ENCODE peak calls at places on chromosome 9, in six cellular contexts. R is ecto neural progenitor cell; W is AG04450; H is omental fat pad; O is activated CD4-positive, alpha-beta T cell treated with anti-CD3 and anti-CD28 coated beads, Interleukin-2, amount 10 ng/mL, durations not matched to agents 7 days and 5 days; U is M059J. D is an unnamed sample.

GRCh38 chr9:19085295-19085694 is 17.4 kb downstream of the HAUS6 start:
- DNase-seq in R (no peak), W (no peak), H (no peak), O (peak), U (peak), D (no peak)

GRCh38 chr9:127283917-127284316 is 19.3 kb downstream of the GARNL3 start:
- DNase-seq in R (no peak), W (no peak), H (no peak), O (peak), U (peak), D (peak)

GRCh38 chr9:134659688-134660131 is 18.1 kb downstream of the COL5A1 start:
- DNase-seq in R (no peak), W (no peak), H (no peak), O (no peak), U (no peak), D (no peak)

GRCh38 chr9:1267581-1267980 is 217.4 kb downstream of the DMRT2 start:
- DNase-seq in R (no peak), W (no peak), H (no peak), O (no peak), U (no peak), D (no peak)

GRCh38 chr9:127608104-127608966 is 3.7 kb upstream of the STXBP1 start:
- DNase-seq in R (peak), W (no peak), H (no peak), O (peak), U (peak), D (peak)

GRCh38 chr9:27715651-27716050 is 142.4 kb upstream of the C9orf72 start:
- DNase-seq in R (peak), W (no peak), H (no peak), O (no peak), U (no peak), D (no peak)

GRCh38 chr9:128685636-128686489 is 3.2 kb upstream of the SET start:
- DNase-seq in R (no peak), W (no peak), H (no peak), O (peak), U (peak), D (peak)

GRCh38 chr9:6243746-6244145 is 28.1 kb downstream of the IL33 start:
- DNase-seq in R (no peak), W (no peak), H (no peak), O (no peak), U (peak), D (peak)

GRCh38 chr9:129412814-129413536 is 207.9 kb downstream of the C9orf50 start:
- DNase-seq in R (no peak), W (no peak), H (no peak), O (peak), U (peak), D (peak)

GRCh38 chr9:121860744-121861143 is 209.3 kb downstream of the DAB2IP start:
- DNase-seq in R (no peak), W (peak), H (no peak), O (no peak), U (peak), D (peak)

GRCh38 chr9:114361542-114361941 is 26.2 kb downstream of the AKNA start:
- DNase-seq in R (no peak), W (no peak), H (no peak), O (no peak), U (no peak), D (no peak)

GRCh38 chr9:133633681-133633990 is 2.5 kb upstream of the DBH start:
- DNase-seq in R (peak), W (no peak), H (no peak), O (no peak), U (no peak), D (no peak)

GRCh38 chr9:116817762-116818161 is 130.7 kb downstream of the TRIM32 start:
- DNase-seq in R (no peak), W (no peak), H (no peak), O (no peak), U (peak), D (no peak)

GRCh38 chr9:37747271-37747753 is 6.3 kb upstream of the TRMT10B start:
- DNase-seq in R (no peak), W (peak), H (no peak), O (peak), U (peak), D (peak)

GRCh38 chr9:33245341-33245740 is 5.4 kb downstream of the SPINK4 start:
- DNase-seq in R (no peak), W (no peak), H (no peak), O (no peak), U (no peak), D (no peak)

GRCh38 chr9:134546231-134546731 is 95.3 kb upstream of the COL5A1 start:
- DNase-seq in R (no peak), W (no peak), H (no peak), O (no peak), U (no peak), D (peak)

GRCh38 chr9:79325501-79325900 is 246.3 kb upstream of the TLE4 start:
- DNase-seq in R (no peak), W (no peak), H (no peak), O (no peak), U (peak), D (peak)

GRCh38 chr9:137371966-137372651 is 50.9 kb downstream of the EXD3 start:
- DNase-seq in R (no peak), W (no peak), H (no peak), O (no peak), U (no peak), D (no peak)

GRCh38 chr9:137130176-137130755 is 8.7 kb upstream of the GRIN1 start:
- DNase-seq in R (no peak), W (no peak), H (no peak), O (no peak), U (peak), D (no peak)

GRCh38 chr9:132390966-132391365 is 15.7 kb downstream of the TTF1 start:
- DNase-seq in R (no peak), W (no peak), H (no peak), O (no peak), U (no peak), D (no peak)

GRCh38 chr9:127755558-127756060 is 20.5 kb upstream of the TOR2A start:
- DNase-seq in R (no peak), W (no peak), H (no peak), O (no peak), U (no peak), D (no peak)

GRCh38 chr9:114908104-114908621 is 22.2 kb downstream of the TNFSF8 start:
- DNase-seq in R (no peak), W (no peak), H (no peak), O (peak), U (peak), D (peak)

GRCh38 chr9:113520109-113520642 is 56.6 kb downstream of the RGS3 start:
- DNase-seq in R (no peak), W (no peak), H (no peak), O (peak), U (peak), D (peak)

GRCh38 chr9:34428325-34428958 is 29.9 kb downstream of the FAM219A start:
- DNase-seq in R (no peak), W (no peak), H (no peak), O (no peak), U (no peak), D (peak)

GRCh38 chr9:131160416-131161112 is 35.2 kb downstream of the NUP214 start:
- DNase-seq in R (no peak), W (no peak), H (no peak), O (no peak), U (no peak), D (no peak)

GRCh38 chr9:37146372-37146771 is 26.0 kb downstream of the ZCCHC7 start:
- DNase-seq in R (no peak), W (no peak), H (no peak), O (no peak), U (no peak), D (no peak)

GRCh38 chr9:34553511-34554021 is 30.8 kb upstream of the ENHO start:
- DNase-seq in R (no peak), W (no peak), H (no peak), O (no peak), U (no peak), D (no peak)

GRCh38 chr9:131370638-131371037 is 23.2 kb upstream of the PRRC2B start:
- DNase-seq in R (no peak), W (no peak), H (no peak), O (no peak), U (peak), D (no peak)

GRCh38 chr9:100602302-100602930 is 24.5 kb downstream of the CAVIN4 start:
- DNase-seq in R (no peak), W (no peak), H (no peak), O (no peak), U (peak), D (peak)

GRCh38 chr9:124449381-124450151 is 685 bp upstream of the ADGRD2 start:
- DNase-seq in R (no peak), W (no peak), H (no peak), O (no peak), U (no peak), D (no peak)

GRCh38 chr9:18985464-18985951 is 47.5 kb downstream of the SAXO1 start:
- DNase-seq in R (no peak), W (no peak), H (no peak), O (no peak), U (peak), D (no peak)

GRCh38 chr9:110337727-110338522 is at the start of gene TXNDC8:
- DNase-seq in R (no peak), W (peak), H (no peak), O (no peak), U (peak), D (peak)

GRCh38 chr9:19768798-19769197 is 20.0 kb downstream of the SLC24A2 start:
- DNase-seq in R (no peak), W (no peak), H (no peak), O (no peak), U (no peak), D (no peak)

GRCh38 chr9:34508463-34508862 is 14.3 kb downstream of the ENHO start:
- DNase-seq in R (no peak), W (no peak), H (no peak), O (no peak), U (no peak), D (no peak)

GRCh38 chr9:107539427-107540154 is 50.0 kb upstream of the KLF4 start:
- DNase-seq in R (no peak), W (no peak), H (no peak), O (no peak), U (no peak), D (no peak)

GRCh38 chr9:10704720-10705119 is 91.9 kb upstream of the PTPRD start:
- DNase-seq in R (no peak), W (no peak), H (no peak), O (no peak), U (no peak), D (peak)

GRCh38 chr9:88535226-88535931 is 401 bp downstream of the NXNL2 start:
- DNase-seq in R (no peak), W (no peak), H (no peak), O (no peak), U (no peak), D (peak)

D was measured in iris pigment epithelial cell.